ENCODE peak calls at places on chromosomes 5 and 9, in seven cellular contexts. U is transverse colon, T is body of pancreas, E is Peyer's patch, B is A549, P is breast epithelium, S is stomach. O is an unnamed sample. For H3K9me3, the result is how much of the 10 kb centered on the place peaks cover.

GRCh38 chr5:172433071-172433470 is 21.3 kb downstream of the SH3PXD2B start:
- DNase-seq in U (no peak), T (no peak), E (no peak), B (no peak), P (no peak), S (no peak), O (no peak)

GRCh38 chr9:93843396-93843795 is 111.8 kb downstream of the BARX1 start:
- DNase-seq in U (no peak), T (no peak), E (no peak), B (no peak), P (no peak), S (no peak), O (no peak)

GRCh38 chr5:139660916-139661814 is 13.0 kb downstream of the CXXC5 start:
- DNase-seq in U (peak), T (peak), E (no peak), B (peak), P (peak), S (peak), O (peak)

GRCh38 chr5:73419414-73420390 is 28.9 kb downstream of the FOXD1 start:
- DNase-seq in U (no peak), T (peak), E (no peak), B (no peak), P (no peak), S (no peak), O (no peak)

GRCh38 chr9:91038483-91039124 is 237.0 kb downstream of the SYK start:
- DNase-seq in U (no peak), T (no peak), E (peak), B (no peak), P (no peak), S (no peak), O (peak)

GRCh38 chr9:120970249-120970648 is 43.7 kb upstream of the TRAF1 start:
- DNase-seq in U (no peak), T (no peak), E (no peak), B (no peak), P (no peak), S (no peak), O (no peak)

GRCh38 chr9:125150349-125151245 is 7.3 kb upstream of the SCAI start:
- DNase-seq in U (no peak), T (no peak), E (no peak), B (no peak), P (no peak), S (no peak), O (no peak)

GRCh38 chr9:68548241-68548640 is 7.6 kb upstream of the TMEM252 start:
- DNase-seq in U (no peak), T (no peak), E (no peak), B (no peak), P (no peak), S (no peak), O (no peak)

GRCh38 chr5:107381189-107381856 is 289.4 kb downstream of the EFNA5 start:
- DNase-seq in U (no peak), T (no peak), E (no peak), B (peak), P (no peak), S (no peak), O (no peak)

GRCh38 chr9:3794005-3794404 is 268.2 kb upstream of the RFX3 start:
- DNase-seq in U (no peak), T (no peak), E (no peak), B (no peak), P (no peak), S (no peak), O (no peak)

GRCh38 chr5:88746438-88746882 is 136.5 kb downstream of the MEF2C start:
- DNase-seq in U (no peak), T (no peak), E (no peak), B (no peak), P (no peak), S (no peak), O (no peak)

GRCh38 chr9:137423001-137423809 is at the start of the genes EXD3 and NOXA1:
- DNase-seq in U (peak), T (peak), E (peak), B (peak), P (peak), S (peak), O (peak)
- TF ChIP-seq POLR2A in U (peak), T (no peak), E (peak), B (peak), P (no peak), S (no peak), O (peak)

GRCh38 chr5:2129581-2130272 is 247.0 kb upstream of the IRX4 start:
- DNase-seq in U (no peak), T (no peak), E (no peak), B (no peak), P (no peak), S (no peak), O (no peak)
- H3K9me3 ChIP-seq in U (under half), T (under half), E (under half), B (under half), P (under half), S (under half), O (under half)

GRCh38 chr9:22215492-22215891 is 206.4 kb upstream of the CDKN2B start:
- DNase-seq in U (no peak), T (no peak), E (no peak), B (no peak), P (no peak), S (no peak), O (no peak)
- TF ChIP-seq POLR2A in U (no peak), T (no peak), E (no peak), B (no peak), P (no peak), S (no peak), O (no peak)

GRCh38 chr5:43940562-43940961 is 337.6 kb downstream of the NNT start:
- DNase-seq in U (no peak), T (no peak), E (no peak), B (no peak), P (no peak), S (no peak), O (no peak)

DNA sequence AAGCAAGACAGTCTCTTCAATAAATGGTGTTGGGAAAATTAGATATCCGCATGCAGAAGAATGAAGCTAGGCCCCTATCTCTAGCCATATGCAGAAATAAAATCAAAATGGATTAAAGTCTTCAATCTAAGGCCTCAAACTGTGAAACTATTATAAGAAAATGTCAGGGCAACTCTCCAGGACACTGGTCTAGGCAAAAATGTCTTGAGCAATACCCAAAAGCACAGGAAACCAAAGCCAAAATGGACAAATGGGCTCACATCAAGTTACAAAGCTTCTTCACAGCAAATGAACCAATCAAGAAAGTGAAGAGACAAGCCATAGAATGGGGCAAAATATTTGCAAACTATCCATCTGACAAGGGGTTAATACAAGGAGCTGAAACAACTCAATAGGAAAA is 338.8 kb downstream of the NNT start:
- DNase-seq in U (no peak), T (no peak), E (no peak), B (no peak), P (no peak), S (no peak), O (no peak)
- H3K9me3 ChIP-seq in U (under half), T (under half), E (under half), B (under half), P (under half), S (under half), O (under half)

DNA sequence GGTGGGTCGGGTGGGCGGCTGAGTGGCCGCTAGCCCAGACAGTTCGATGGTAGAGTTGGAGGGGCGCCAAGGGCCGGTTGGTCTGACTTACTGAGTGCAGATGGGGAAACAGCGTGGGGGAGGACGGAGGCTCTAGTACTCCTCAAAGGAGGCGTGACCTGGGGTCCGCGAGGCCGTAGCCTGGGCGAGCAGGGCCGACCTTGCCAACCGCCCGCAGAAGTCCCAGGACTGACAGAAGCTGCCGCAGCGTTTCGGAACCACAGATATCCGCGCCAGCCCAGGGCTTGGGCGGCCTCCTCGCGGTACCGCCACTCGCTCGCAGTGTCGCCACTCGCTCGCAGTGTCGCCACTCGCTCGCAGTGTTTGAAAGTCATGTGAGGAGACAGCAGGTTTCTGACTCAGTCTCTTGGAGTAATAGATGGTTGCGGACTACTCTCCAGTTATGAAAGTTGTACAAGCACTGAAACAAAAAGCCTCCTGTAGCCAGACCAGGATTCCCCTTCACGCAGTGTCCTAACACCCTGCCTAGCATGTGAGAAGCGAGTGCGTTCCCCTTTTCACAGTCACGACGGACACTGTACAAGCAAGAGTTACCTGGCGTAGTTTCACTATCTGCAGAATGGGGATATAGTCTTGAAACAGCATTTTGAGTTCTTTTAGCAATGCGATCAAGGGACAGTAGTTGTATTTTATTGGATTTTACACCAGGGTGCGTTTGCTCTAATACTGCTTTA is 674 bp downstream of the TMEM38B start:
- DNase-seq in U (peak), T (peak), E (peak), B (peak), P (no peak), S (peak), O (peak)
- TF ChIP-seq POLR2A in U (peak), T (peak), E (no peak), B (no peak), P (no peak), S (no peak), O (no peak)

DNA sequence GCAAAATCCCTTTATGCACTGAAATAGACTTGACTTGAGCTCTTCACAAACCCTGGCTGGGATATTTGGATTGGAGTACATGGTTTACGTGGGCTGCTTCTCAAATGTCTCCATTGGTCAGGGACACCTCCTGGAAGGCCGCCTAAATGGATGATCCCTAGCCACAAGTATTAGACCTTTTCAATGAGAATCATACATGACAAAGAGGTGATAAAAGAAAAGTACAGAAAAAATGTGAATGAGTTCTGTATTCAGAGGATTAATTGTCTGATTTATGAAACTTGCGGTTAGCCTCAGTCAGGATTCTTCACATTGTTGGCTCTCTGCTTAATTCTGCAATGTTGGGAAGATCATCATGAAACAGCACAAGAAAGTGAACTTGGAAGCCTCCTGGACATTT is 752.8 kb upstream of the ADAMTS16 start:
- DNase-seq in U (no peak), T (no peak), E (no peak), B (no peak), P (no peak), S (no peak), O (no peak)
- H3K9me3 ChIP-seq in U (under half), T (under half), E (under half), B (under half), P (under half), S (under half), O (under half)

GRCh38 chr5:14202462-14202861 is 59.3 kb downstream of the TRIO start:
- DNase-seq in U (peak), T (no peak), E (no peak), B (no peak), P (no peak), S (no peak), O (no peak)
- TF ChIP-seq POLR2A in U (no peak), T (no peak), E (no peak), B (no peak), P (no peak), S (no peak), O (no peak)

GRCh38 chr5:78253201-78253600 is 41.3 kb downstream of the AP3B1 start:
- DNase-seq in U (no peak), T (no peak), E (no peak), B (no peak), P (no peak), S (no peak), O (no peak)
- H3K9me3 ChIP-seq in U (under half), T (under half), E (under half), B (under half), P (under half), S (under half), O (under half)

GRCh38 chr9:81588148-81588874 is 101.0 kb downstream of the TLE1 start:
- DNase-seq in U (peak), T (peak), E (peak), B (peak), P (no peak), S (peak), O (no peak)
- TF ChIP-seq POLR2A in U (peak), T (peak), E (no peak), B (no peak), P (no peak), S (no peak), O (no peak)

DNA sequence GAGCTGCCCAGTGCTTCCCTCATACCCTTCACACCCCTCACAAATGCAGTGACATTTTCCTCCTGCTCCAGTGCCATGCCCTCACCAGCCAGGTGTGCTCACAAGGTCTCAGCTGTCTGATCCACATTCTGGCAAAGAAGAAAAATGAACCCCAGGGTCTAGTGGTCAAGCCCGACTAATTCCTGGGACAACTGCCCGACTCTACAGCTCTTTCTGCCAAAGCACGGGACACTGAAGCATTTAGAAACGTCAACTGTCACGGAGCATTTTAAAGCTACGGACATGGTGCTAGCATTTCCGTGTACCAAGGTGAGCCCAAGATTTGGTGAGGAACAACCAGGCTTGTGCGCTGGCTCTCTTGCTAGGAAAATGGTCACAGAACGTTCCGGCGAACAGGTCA is 56.8 kb upstream of the PHYKPL start:
- DNase-seq in U (no peak), T (no peak), E (no peak), B (no peak), P (no peak), S (no peak), O (no peak)
- H3K9me3 ChIP-seq in U (under half), T (under half), E (under half), B (under half), P (under half), S (under half), O (under half)

O was measured in uterus.